ENCODE peak calls at places on chromosomes 1 and 21, in six cellular contexts. M is HuH-7.5; Q is SJSA1; C is iPS DF 6.9; P is left colon; H is stimulated activated CD8-positive, alpha-beta memory T cell treated with anti-CD3 and anti-CD28 coated beads, Interleukin-4, amount 100 ng/mL, for 48 hours. V is an unnamed sample.

GRCh38 chr1:183600136-183600535 is 9.9 kb upstream of the NCF2 start:
- DNase-seq in M (no peak), Q (no peak), C (no peak), P (no peak), H (no peak), V (no peak)

GRCh38 chr1:201676061-201676644 is 137.2 kb downstream of the NAV1 start:
- DNase-seq in M (no peak), Q (no peak), C (no peak), P (peak), H (no peak), V (no peak)

GRCh38 chr1:111538343-111539035 is 35.1 kb upstream of the ADORA3 start:
- DNase-seq in M (no peak), Q (peak), C (no peak), P (no peak), H (no peak), V (no peak)

GRCh38 chr1:206935491-206936067 is 10.7 kb downstream of the PIGR start:
- DNase-seq in M (peak), Q (peak), C (peak), P (no peak), H (peak), V (no peak)

GRCh38 chr1:84253891-84254290 is 47.6 kb upstream of the SAMD13 start:
- DNase-seq in M (no peak), Q (peak), C (no peak), P (peak), H (no peak), V (no peak)

GRCh38 chr21:16079830-16080229 is 350.0 kb downstream of the USP25 start:
- DNase-seq in M (peak), Q (no peak), C (no peak), P (no peak), H (no peak), V (no peak)

GRCh38 chr1:28112388-28113311 is 24.2 kb upstream of the EYA3 start:
- DNase-seq in M (no peak), Q (peak), C (no peak), P (peak), H (no peak), V (no peak)

GRCh38 chr1:40980453-40981121 is 1.1 kb downstream of the CTPS1 start:
- DNase-seq in M (peak), Q (no peak), C (no peak), P (peak), H (peak), V (peak)

GRCh38 chr1:1141244-1141910 is 25.5 kb upstream of the C1orf159 start:
- DNase-seq in M (no peak), Q (no peak), C (no peak), P (no peak), H (no peak), V (no peak)

GRCh38 chr1:162502928-162503327 is 5.3 kb downstream of the UHMK1 start:
- DNase-seq in M (no peak), Q (no peak), C (no peak), P (no peak), H (no peak), V (no peak)

GRCh38 chr1:29202053-29202452 is 20.4 kb upstream of the SRSF4 start:
- DNase-seq in M (no peak), Q (no peak), C (no peak), P (no peak), H (no peak), V (no peak)

V was measured in retina.